ENCODE peak calls at places on chromosomes 6 and 20, in four cellular contexts. T, Y, A and V are unnamed samples.

GRCh38 chr6:137707590-137708360 is 159.3 kb upstream of the TNFAIP3 start:
- DNase-seq in T (peak), Y (peak), A (peak), V (peak)

GRCh38 chr6:166540631-166541331 is 45.7 kb downstream of the RAMACL start:
- DNase-seq in T (no peak), Y (no peak), A (no peak), V (no peak)

GRCh38 chr20:10660661-10661060 is 13.1 kb downstream of the JAG1 start:
- DNase-seq in T (no peak), Y (no peak), A (no peak), V (peak)

GRCh38 chr6:3228046-3228671 is 706 bp upstream of the TUBB2B start:
- DNase-seq in T (no peak), Y (peak), A (no peak), V (peak)

GRCh38 chr20:57878803-57879424 is 169.1 kb upstream of the PMEPA1 start:
- DNase-seq in T (no peak), Y (no peak), A (no peak), V (no peak)

GRCh38 chr20:64037498-64038213 is 1.7 kb downstream of the C20orf204 start:
- DNase-seq in T (no peak), Y (no peak), A (no peak), V (no peak)

GRCh38 chr6:170402318-170403040 is 95.9 kb downstream of the FAM120B start:
- DNase-seq in T (no peak), Y (no peak), A (no peak), V (no peak)

GRCh38 chr6:144415014-144415413 is 129.9 kb downstream of the UTRN start:
- DNase-seq in T (peak), Y (no peak), A (no peak), V (peak)

GRCh38 chr20:36017034-36017951 is 48.9 kb downstream of the CNBD2 start:
- DNase-seq in T (peak), Y (peak), A (no peak), V (peak)

GRCh38 chr6:80535914-80536565 is 429.6 kb downstream of the BCKDHB start:
- DNase-seq in T (no peak), Y (no peak), A (no peak), V (no peak)

GRCh38 chr6:32935551-32936246 is 5.1 kb downstream of the HLA-DMB start:
- DNase-seq in T (no peak), Y (no peak), A (no peak), V (no peak)

GRCh38 chr20:37745553-37745952 is 51.7 kb downstream of the CTNNBL1 start:
- DNase-seq in T (no peak), Y (no peak), A (no peak), V (peak)